ENCODE peak calls at places on chromosomes 3 and 15, in eight cellular contexts. N is prostate gland, F is GM23338, P is upper lobe of right lung, X is fibroblast of the aortic adventitia, I is lower lobe of right lung, A is pancreas, C is psoas muscle. G is an unnamed sample.

GRCh38 chr15:58065011-58065444 is 483 bp downstream of the ALDH1A2 start:
- DNase-seq in N (peak), F (peak), P (peak), X (no peak), I (peak), A (peak), C (peak), G (no peak)

GRCh38 chr3:48306860-48307530 is 26.5 kb downstream of the SPINK8 start:
- DNase-seq in N (no peak), F (no peak), P (no peak), X (no peak), I (no peak), A (no peak), C (no peak), G (no peak)

GRCh38 chr15:48392356-48392755 is 61.1 kb downstream of the DUT start:
- DNase-seq in N (peak), F (no peak), P (no peak), X (peak), I (no peak), A (no peak), C (peak), G (no peak)

GRCh38 chr3:20326537-20326936 is 140.5 kb upstream of the SGO1 start:
- DNase-seq in N (no peak), F (no peak), P (no peak), X (no peak), I (no peak), A (no peak), C (no peak), G (no peak)

GRCh38 chr3:14540821-14541385 is 761 bp upstream of the GRIP2 start:
- DNase-seq in N (no peak), F (no peak), P (no peak), X (no peak), I (peak), A (no peak), C (peak), G (no peak)

GRCh38 chr15:49145651-49146609 is 9.5 kb downstream of the COPS2 start:
- DNase-seq in N (peak), F (peak), P (no peak), X (peak), I (no peak), A (no peak), C (no peak), G (peak)

GRCh38 chr3:65721386-65721785 is 317.3 kb downstream of the MAGI1 start:
- DNase-seq in N (no peak), F (no peak), P (no peak), X (no peak), I (no peak), A (no peak), C (no peak), G (no peak)

GRCh38 chr3:12454808-12455121 is 29.5 kb upstream of the TSEN2 start:
- DNase-seq in N (no peak), F (no peak), P (no peak), X (peak), I (no peak), A (no peak), C (no peak), G (no peak)

GRCh38 chr3:100144255-100144866 is 30.1 kb upstream of the FILIP1L start:
- DNase-seq in N (no peak), F (no peak), P (no peak), X (no peak), I (no peak), A (no peak), C (no peak), G (no peak)

GRCh38 chr3:46725663-46726314 is 8.1 kb upstream of the PRSS50 start:
- DNase-seq in N (no peak), F (no peak), P (no peak), X (no peak), I (no peak), A (no peak), C (no peak), G (no peak)

GRCh38 chr3:57918123-57918837 is 89.9 kb upstream of the FLNB start:
- DNase-seq in N (no peak), F (no peak), P (no peak), X (peak), I (no peak), A (no peak), C (no peak), G (peak)

GRCh38 chr15:48541659-48542334 is 103.7 kb downstream of the FBN1 start:
- DNase-seq in N (no peak), F (no peak), P (no peak), X (peak), I (no peak), A (no peak), C (no peak), G (peak)

GRCh38 chr3:195595778-195596531 is 12.2 kb upstream of the APOD start:
- DNase-seq in N (no peak), F (no peak), P (no peak), X (no peak), I (no peak), A (no peak), C (no peak), G (no peak)

GRCh38 chr15:75538376-75538775 is 40.7 kb downstream of the PTPN9 start:
- DNase-seq in N (no peak), F (no peak), P (no peak), X (no peak), I (no peak), A (no peak), C (no peak), G (no peak)

GRCh38 chr3:120057029-120057428 is 37.2 kb downstream of the GSK3B start:
- DNase-seq in N (no peak), F (no peak), P (no peak), X (no peak), I (no peak), A (no peak), C (no peak), G (no peak)

GRCh38 chr3:10015476-10015904 is 10.7 kb upstream of the FANCD2 start:
- DNase-seq in N (peak), F (no peak), P (peak), X (peak), I (peak), A (peak), C (peak), G (peak)

GRCh38 chr3:128501431-128501830 is 8.4 kb upstream of the GATA2 start:
- DNase-seq in N (no peak), F (no peak), P (no peak), X (no peak), I (no peak), A (no peak), C (no peak), G (no peak)

GRCh38 chr3:67290424-67290823 is 292.3 kb downstream of the KBTBD8 start:
- DNase-seq in N (no peak), F (no peak), P (no peak), X (no peak), I (no peak), A (no peak), C (no peak), G (no peak)

DNA sequence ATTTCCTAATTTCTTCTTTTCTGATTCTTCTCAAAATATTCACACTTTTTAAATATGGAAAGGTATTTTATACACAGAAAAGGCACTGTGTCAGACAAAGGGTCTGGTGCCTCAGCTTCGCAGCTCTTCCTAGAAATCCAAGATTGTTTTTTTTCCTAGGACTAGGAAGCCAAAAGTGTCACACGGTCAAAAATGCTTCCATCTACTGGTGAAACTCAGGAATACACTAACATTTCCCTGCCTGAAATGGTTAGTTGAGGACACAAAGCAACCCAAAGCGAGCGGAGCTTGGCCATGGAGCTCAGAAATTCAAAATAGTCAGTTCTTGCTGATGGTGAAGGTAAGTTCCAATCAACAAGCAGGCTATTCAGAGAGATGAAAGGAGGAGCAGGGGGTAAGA is 426.5 kb upstream of the RASGRP1 start:
- DNase-seq in N (no peak), F (peak), P (no peak), X (peak), I (no peak), A (no peak), C (no peak), G (peak)
- TF ChIP-seq CTCF in N (peak), F (peak), P (peak), X (peak), I (peak), A (peak), C (peak), G (peak)

DNA sequence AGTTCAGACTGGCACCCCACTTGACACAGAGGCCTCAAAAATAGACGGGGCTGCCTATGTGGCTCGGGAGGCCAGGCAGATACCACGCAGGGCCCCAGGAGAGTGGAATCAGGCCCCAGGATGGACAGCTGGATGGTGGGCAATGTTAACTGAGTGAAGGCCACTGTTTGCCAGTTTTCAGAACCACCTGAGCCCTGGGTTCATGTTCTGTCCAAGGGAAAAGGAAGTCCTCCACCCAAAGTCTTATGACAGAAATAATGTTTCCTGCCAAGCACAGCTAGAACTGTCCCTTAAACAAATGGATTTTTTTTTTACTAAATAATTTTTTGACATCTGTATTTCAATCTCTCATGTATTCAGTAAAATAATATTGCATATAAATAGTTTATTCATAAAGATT is 228.4 kb downstream of the KLF13 start:
- DNase-seq in N (no peak), F (no peak), P (no peak), X (no peak), I (no peak), A (no peak), C (no peak), G (no peak)
- H3K4me3 ChIP-seq in N (no peak), F (no peak), P (no peak), X (no peak), I (no peak), A (no peak), C (no peak), G (no peak)

GRCh38 chr3:38007754-38008090 is 17.1 kb downstream of the VILL start:
- DNase-seq in N (no peak), F (no peak), P (no peak), X (no peak), I (peak), A (peak), C (no peak), G (no peak)
- TF ChIP-seq CTCF in N (no peak), F (no peak), P (no peak), X (no peak), I (no peak), A (no peak), C (no peak), G (no peak)

DNA sequence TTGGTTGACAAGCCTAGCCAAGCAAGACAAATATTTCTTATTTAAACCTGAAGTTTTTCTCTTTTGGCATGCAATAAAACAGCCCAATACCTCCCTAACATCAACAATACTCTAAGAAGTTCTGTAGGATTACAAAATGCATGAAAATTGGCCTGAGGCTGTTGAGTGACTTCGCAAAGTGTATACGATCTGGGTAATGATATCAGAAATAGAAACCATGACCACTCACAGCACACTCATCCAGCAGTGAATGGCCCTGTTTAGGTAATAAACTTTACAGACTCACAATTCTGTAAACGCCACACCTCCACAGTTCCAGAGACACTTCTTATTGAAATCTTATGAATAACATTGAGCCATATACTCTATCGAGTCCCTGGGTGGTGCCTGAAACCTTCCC is 83.0 kb upstream of the NAALADL2 start:
- DNase-seq in N (no peak), F (no peak), P (no peak), X (peak), I (no peak), A (no peak), C (no peak), G (no peak)
- H3K4me3 ChIP-seq in N (no peak), F (no peak), P (no peak), X (no peak), I (no peak), A (no peak), C (no peak), G (no peak)

DNA sequence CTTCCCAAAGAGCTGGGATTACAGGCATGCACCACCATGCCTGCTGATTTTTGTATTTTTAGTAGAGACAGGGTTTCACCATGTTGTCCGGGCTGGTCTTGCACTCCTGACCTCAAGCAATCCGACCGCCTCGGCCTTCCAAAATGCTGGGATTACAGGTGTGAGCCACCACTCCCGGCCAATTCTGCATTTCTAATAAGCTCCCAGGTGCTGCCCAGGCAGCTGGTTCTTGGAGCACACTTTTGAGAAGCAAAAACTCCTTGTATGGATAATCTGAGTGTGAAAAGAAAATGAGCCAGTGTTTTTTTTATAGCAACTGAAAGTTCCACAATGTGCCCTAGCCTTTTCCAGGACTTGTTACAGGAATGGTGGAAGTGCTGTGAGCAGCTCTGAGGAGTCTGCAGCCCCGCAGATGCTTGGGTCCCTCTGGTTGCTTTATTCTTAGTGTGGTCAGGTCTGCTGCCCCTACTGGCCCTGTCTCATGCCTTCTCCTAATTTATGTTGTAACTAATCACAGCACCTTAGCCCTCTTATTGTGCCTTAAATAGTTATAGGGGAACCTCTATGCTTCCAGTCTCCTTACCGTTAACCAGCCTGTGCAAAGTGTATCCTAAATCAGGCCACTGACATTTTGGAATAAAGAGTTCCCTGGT is 13.5 kb upstream of the KCNAB1 start:
- DNase-seq in N (no peak), F (peak), P (no peak), X (no peak), I (no peak), A (no peak), C (no peak), G (no peak)
- TF ChIP-seq CTCF in N (no peak), F (peak), P (no peak), X (no peak), I (no peak), A (no peak), C (no peak), G (peak)

GRCh38 chr3:107189158-107189791 is 188.0 kb upstream of the CCDC54 start:
- DNase-seq in N (no peak), F (no peak), P (no peak), X (no peak), I (no peak), A (no peak), C (no peak), G (no peak)
- H3K4me3 ChIP-seq in N (no peak), F (no peak), P (no peak), X (no peak), I (no peak), A (no peak), C (no peak), G (no peak)